ENCODE peak calls at places on chromosome 10, in nine cellular contexts. One of them, this sample, is unnamed.

GRCh38 chr10:114523876-114524275 is 119.6 kb upstream of the AFAP1L2 start:
- DNase-seq in upper lobe of right lung: no peak
- DNase-seq in stomach: no peak
- DNase-seq in adrenal gland: no peak
- DNase-seq in ovary: no peak
- DNase-seq in foreskin fibroblast: no peak
- DNase-seq in fibroblast of pulmonary artery: no peak
- DNase-seq in type B pancreatic cell: no peak
- DNase-seq in IMR-90: no peak
- DNase-seq in this sample: no peak

GRCh38 chr10:30758341-30758740 is 128.8 kb upstream of the LYZL2 start:
- DNase-seq in upper lobe of right lung: no peak
- DNase-seq in stomach: no peak
- DNase-seq in adrenal gland: no peak
- DNase-seq in ovary: no peak
- DNase-seq in foreskin fibroblast: no peak
- DNase-seq in fibroblast of pulmonary artery: no peak
- DNase-seq in type B pancreatic cell: no peak
- DNase-seq in IMR-90: peak; percentile 43
- DNase-seq in this sample: no peak

GRCh38 chr10:125222515-125222914 is 62.2 kb upstream of the CTBP2 start:
- DNase-seq in upper lobe of right lung: no peak
- DNase-seq in stomach: no peak
- DNase-seq in adrenal gland: no peak
- DNase-seq in ovary: no peak
- DNase-seq in foreskin fibroblast: no peak
- DNase-seq in fibroblast of pulmonary artery: no peak
- DNase-seq in type B pancreatic cell: no peak
- DNase-seq in IMR-90: no peak
- DNase-seq in this sample: no peak

GRCh38 chr10:3118621-3119020 is 51.3 kb downstream of the PFKP start:
- DNase-seq in upper lobe of right lung: no peak
- DNase-seq in stomach: no peak
- DNase-seq in adrenal gland: no peak
- DNase-seq in ovary: no peak
- DNase-seq in foreskin fibroblast: no peak
- DNase-seq in fibroblast of pulmonary artery: no peak
- DNase-seq in type B pancreatic cell: no peak
- DNase-seq in IMR-90: no peak
- DNase-seq in this sample: no peak

GRCh38 chr10:1347962-1348772 is 292.0 kb downstream of the WDR37 start:
- DNase-seq in upper lobe of right lung: no peak
- DNase-seq in stomach: no peak
- DNase-seq in adrenal gland: no peak
- DNase-seq in ovary: no peak
- DNase-seq in foreskin fibroblast: no peak
- DNase-seq in fibroblast of pulmonary artery: no peak
- DNase-seq in type B pancreatic cell: no peak
- DNase-seq in IMR-90: no peak
- DNase-seq in this sample: no peak

GRCh38 chr10:103504181-103504783 is 10.8 kb downstream of the NEURL1 start:
- DNase-seq in upper lobe of right lung: peak; percentile 46
- DNase-seq in stomach: peak; percentile 34
- DNase-seq in adrenal gland: peak; percentile 64
- DNase-seq in ovary: peak; percentile 76
- DNase-seq in foreskin fibroblast: peak; percentile 53
- DNase-seq in fibroblast of pulmonary artery: peak; percentile 96
- DNase-seq in type B pancreatic cell: no peak
- DNase-seq in IMR-90: peak; percentile 94
- DNase-seq in this sample: no peak

GRCh38 chr10:55867848-55868247 is 493.2 kb downstream of the ZWINT start:
- DNase-seq in upper lobe of right lung: no peak
- DNase-seq in stomach: no peak
- DNase-seq in adrenal gland: no peak
- DNase-seq in ovary: no peak
- DNase-seq in foreskin fibroblast: no peak
- DNase-seq in fibroblast of pulmonary artery: no peak
- DNase-seq in type B pancreatic cell: no peak
- DNase-seq in IMR-90: no peak
- DNase-seq in this sample: no peak

GRCh38 chr10:7054915-7055314 is 355.9 kb downstream of the SFMBT2 start:
- DNase-seq in upper lobe of right lung: no peak
- DNase-seq in stomach: no peak
- DNase-seq in adrenal gland: peak; percentile 11
- DNase-seq in ovary: no peak
- DNase-seq in foreskin fibroblast: no peak
- DNase-seq in fibroblast of pulmonary artery: peak; percentile 14
- DNase-seq in type B pancreatic cell: no peak
- DNase-seq in IMR-90: peak; percentile 24
- DNase-seq in this sample: no peak

GRCh38 chr10:19819419-19820033 is 3.3 kb downstream of the PLXDC2 start:
- DNase-seq in upper lobe of right lung: no peak
- DNase-seq in stomach: no peak
- DNase-seq in adrenal gland: peak; percentile 72
- DNase-seq in ovary: no peak
- DNase-seq in foreskin fibroblast: peak; percentile 12
- DNase-seq in fibroblast of pulmonary artery: peak; percentile 76
- DNase-seq in type B pancreatic cell: no peak
- DNase-seq in IMR-90: peak; percentile 43
- DNase-seq in this sample: no peak

GRCh38 chr10:22335204-22335956 is 9.9 kb upstream of the SPAG6 start:
- DNase-seq in upper lobe of right lung: peak; percentile 76
- DNase-seq in stomach: peak; percentile 53
- DNase-seq in adrenal gland: peak; percentile 62
- DNase-seq in ovary: peak; percentile 55
- DNase-seq in foreskin fibroblast: peak; percentile 54
- DNase-seq in fibroblast of pulmonary artery: peak; percentile 70
- DNase-seq in type B pancreatic cell: no peak
- DNase-seq in IMR-90: peak; percentile 52
- DNase-seq in this sample: no peak

GRCh38 chr10:20885678-20886077 is 11.4 kb downstream of the NEBL start:
- DNase-seq in upper lobe of right lung: no peak
- DNase-seq in stomach: no peak
- DNase-seq in adrenal gland: no peak
- DNase-seq in ovary: no peak
- DNase-seq in foreskin fibroblast: no peak
- DNase-seq in fibroblast of pulmonary artery: peak; percentile 24
- DNase-seq in type B pancreatic cell: no peak
- DNase-seq in IMR-90: no peak
- DNase-seq in this sample: no peak

GRCh38 chr10:63702107-63702506 is 180.9 kb downstream of the REEP3 start:
- DNase-seq in upper lobe of right lung: no peak
- DNase-seq in stomach: no peak
- DNase-seq in adrenal gland: no peak
- DNase-seq in ovary: no peak
- DNase-seq in foreskin fibroblast: no peak
- DNase-seq in fibroblast of pulmonary artery: no peak
- DNase-seq in type B pancreatic cell: no peak
- DNase-seq in IMR-90: no peak
- DNase-seq in this sample: no peak

GRCh38 chr10:88150338-88150737 is 286.9 kb downstream of the PTEN start:
- DNase-seq in upper lobe of right lung: no peak
- DNase-seq in stomach: no peak
- DNase-seq in adrenal gland: peak; percentile 32
- DNase-seq in ovary: no peak
- DNase-seq in foreskin fibroblast: peak; percentile 81
- DNase-seq in fibroblast of pulmonary artery: peak; percentile 68
- DNase-seq in type B pancreatic cell: no peak
- DNase-seq in IMR-90: peak; percentile 72
- DNase-seq in this sample: no peak

GRCh38 chr10:1120146-1120695 is 64.0 kb downstream of the WDR37 start:
- DNase-seq in upper lobe of right lung: no peak
- DNase-seq in stomach: no peak
- DNase-seq in adrenal gland: no peak
- DNase-seq in ovary: no peak
- DNase-seq in foreskin fibroblast: no peak
- DNase-seq in fibroblast of pulmonary artery: no peak
- DNase-seq in type B pancreatic cell: no peak
- DNase-seq in IMR-90: no peak
- DNase-seq in this sample: peak; percentile 36

GRCh38 chr10:91702586-91703088 is 69.8 kb upstream of the PPP1R3C start:
- DNase-seq in upper lobe of right lung: no peak
- DNase-seq in stomach: no peak
- DNase-seq in adrenal gland: no peak
- DNase-seq in ovary: no peak
- DNase-seq in foreskin fibroblast: no peak
- DNase-seq in fibroblast of pulmonary artery: no peak
- DNase-seq in type B pancreatic cell: no peak
- DNase-seq in IMR-90: no peak
- DNase-seq in this sample: no peak

GRCh38 chr10:60661627-60662026 is 116.7 kb upstream of the CDK1 start:
- DNase-seq in upper lobe of right lung: no peak
- DNase-seq in stomach: no peak
- DNase-seq in adrenal gland: no peak
- DNase-seq in ovary: no peak
- DNase-seq in foreskin fibroblast: peak; percentile 41
- DNase-seq in fibroblast of pulmonary artery: peak; percentile 50
- DNase-seq in type B pancreatic cell: no peak
- DNase-seq in IMR-90: peak; percentile 60
- DNase-seq in this sample: no peak

GRCh38 chr10:81603106-81603620 is 271.8 kb upstream of the NRG3 start:
- DNase-seq in upper lobe of right lung: no peak
- DNase-seq in stomach: no peak
- DNase-seq in adrenal gland: no peak
- DNase-seq in ovary: no peak
- DNase-seq in foreskin fibroblast: no peak
- DNase-seq in fibroblast of pulmonary artery: no peak
- DNase-seq in type B pancreatic cell: no peak
- DNase-seq in IMR-90: no peak
- DNase-seq in this sample: no peak

GRCh38 chr10:78438094-78438906 is 404.6 kb downstream of the RPS24 start:
- DNase-seq in upper lobe of right lung: no peak
- DNase-seq in stomach: no peak
- DNase-seq in adrenal gland: no peak
- DNase-seq in ovary: no peak
- DNase-seq in foreskin fibroblast: no peak
- DNase-seq in fibroblast of pulmonary artery: no peak
- DNase-seq in type B pancreatic cell: no peak
- DNase-seq in IMR-90: no peak
- DNase-seq in this sample: no peak
- TF ChIP-seq CTCF in upper lobe of right lung: no peak
- TF ChIP-seq CTCF in stomach: no peak
- TF ChIP-seq CTCF in adrenal gland: no peak
- TF ChIP-seq CTCF in ovary: no peak
- TF ChIP-seq CTCF in foreskin fibroblast: no peak
- TF ChIP-seq CTCF in fibroblast of pulmonary artery: peak; percentile 1
- TF ChIP-seq CTCF in type B pancreatic cell: no peak
- TF ChIP-seq CTCF in IMR-90: no peak
- TF ChIP-seq CTCF in this sample: peak; percentile 8

DNA sequence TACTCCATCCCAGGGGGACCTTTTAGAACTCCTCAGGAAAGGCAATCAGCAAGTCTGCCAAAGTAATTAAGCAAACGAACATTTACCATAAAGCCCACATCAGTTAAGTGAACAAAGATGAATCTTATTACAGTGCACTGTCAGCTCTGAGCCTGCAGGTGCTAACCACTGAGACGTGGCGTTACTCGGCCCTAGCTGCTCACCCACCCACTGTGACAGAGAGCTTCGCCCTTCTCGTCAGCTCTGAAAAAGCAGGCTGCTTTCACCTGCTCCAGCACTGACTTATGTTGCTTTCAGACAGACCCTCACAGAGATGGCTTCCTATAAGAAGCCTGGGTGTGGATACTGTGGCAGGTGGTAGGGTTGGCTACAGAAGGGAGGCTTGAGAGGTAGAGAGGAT is 57.7 kb upstream of the KCNIP2 start:
- DNase-seq in upper lobe of right lung: no peak
- DNase-seq in stomach: no peak
- DNase-seq in adrenal gland: no peak
- DNase-seq in ovary: no peak
- DNase-seq in foreskin fibroblast: no peak
- DNase-seq in fibroblast of pulmonary artery: no peak
- DNase-seq in type B pancreatic cell: no peak
- DNase-seq in IMR-90: no peak
- DNase-seq in this sample: no peak
- TF ChIP-seq CTCF in upper lobe of right lung: no peak
- TF ChIP-seq CTCF in stomach: no peak
- TF ChIP-seq CTCF in adrenal gland: no peak
- TF ChIP-seq CTCF in ovary: no peak
- TF ChIP-seq CTCF in foreskin fibroblast: no peak
- TF ChIP-seq CTCF in fibroblast of pulmonary artery: no peak
- TF ChIP-seq CTCF in type B pancreatic cell: no peak
- TF ChIP-seq CTCF in IMR-90: no peak
- TF ChIP-seq CTCF in this sample: no peak

DNA sequence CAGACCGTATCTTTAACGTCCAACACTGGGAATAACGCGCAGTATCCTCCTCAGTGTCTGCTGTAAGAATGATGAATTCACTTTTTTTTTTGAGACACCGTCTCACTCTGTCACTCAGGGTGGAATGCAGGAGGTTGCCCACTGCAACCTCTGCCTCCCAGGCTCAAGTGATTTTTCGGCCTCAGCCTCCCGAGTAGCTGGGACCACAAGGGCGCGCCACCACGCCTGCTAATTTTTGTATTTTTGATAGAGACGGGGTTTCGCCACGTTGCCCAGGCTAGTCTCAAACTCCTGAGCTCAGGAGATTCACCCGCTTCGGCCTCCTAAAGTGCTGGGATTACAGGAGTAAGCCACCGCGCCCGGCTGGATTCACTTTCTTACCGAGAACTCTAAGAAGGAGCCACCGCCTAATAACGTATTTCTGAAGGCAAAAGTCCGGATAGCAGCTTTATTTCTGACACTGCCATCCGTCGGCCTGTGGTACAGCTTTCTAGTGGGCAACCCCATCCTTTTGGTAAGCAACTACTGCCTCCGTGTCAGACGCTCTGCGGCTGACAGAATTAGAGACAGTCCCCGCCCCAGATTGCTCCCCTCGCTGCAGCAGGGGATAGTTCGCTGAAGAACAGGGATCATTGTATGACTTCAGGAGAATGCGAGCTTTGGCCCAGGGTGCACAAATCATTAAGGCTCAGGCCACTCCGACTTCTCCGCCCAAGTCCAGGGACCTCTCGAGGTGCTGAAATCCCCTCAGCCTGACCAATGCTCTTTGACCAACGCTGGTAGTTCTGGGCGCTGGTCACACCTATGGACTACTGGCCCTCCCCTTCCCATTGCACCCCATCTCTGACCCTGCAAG is 649 bp downstream of the POLR3A start:
- DNase-seq in upper lobe of right lung: no peak
- DNase-seq in stomach: no peak
- DNase-seq in adrenal gland: peak; percentile 67
- DNase-seq in ovary: no peak
- DNase-seq in foreskin fibroblast: no peak
- DNase-seq in fibroblast of pulmonary artery: peak; percentile 50
- DNase-seq in type B pancreatic cell: no peak
- DNase-seq in IMR-90: peak; percentile 57
- DNase-seq in this sample: no peak
- TF ChIP-seq CTCF in upper lobe of right lung: no peak
- TF ChIP-seq CTCF in stomach: no peak
- TF ChIP-seq CTCF in adrenal gland: no peak
- TF ChIP-seq CTCF in ovary: no peak
- TF ChIP-seq CTCF in foreskin fibroblast: no peak
- TF ChIP-seq CTCF in fibroblast of pulmonary artery: no peak
- TF ChIP-seq CTCF in type B pancreatic cell: no peak
- TF ChIP-seq CTCF in IMR-90: no peak
- TF ChIP-seq CTCF in this sample: no peak

DNA sequence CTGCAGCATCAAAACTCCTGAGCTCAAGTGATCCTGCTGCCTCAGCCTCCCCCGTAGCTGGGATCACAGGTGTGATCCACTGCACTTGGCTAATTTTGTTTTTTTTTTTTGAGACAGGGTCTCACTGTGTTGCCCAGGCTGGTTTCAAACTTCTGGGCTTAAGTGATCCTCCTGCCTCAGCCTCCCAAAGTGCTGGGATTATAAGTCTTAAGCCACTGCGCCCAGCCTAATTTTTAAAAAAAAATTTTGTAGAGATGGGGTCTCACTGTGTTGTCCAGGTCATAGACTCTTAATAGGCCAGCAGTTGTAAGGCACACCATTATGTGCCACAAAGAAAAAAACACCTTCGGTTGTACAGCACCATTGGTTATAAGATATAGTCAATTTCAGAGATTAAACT is 122.4 kb downstream of the MAPK8 start:
- DNase-seq in upper lobe of right lung: no peak
- DNase-seq in stomach: no peak
- DNase-seq in adrenal gland: no peak
- DNase-seq in ovary: no peak
- DNase-seq in foreskin fibroblast: no peak
- DNase-seq in fibroblast of pulmonary artery: no peak
- DNase-seq in type B pancreatic cell: no peak
- DNase-seq in IMR-90: no peak
- DNase-seq in this sample: no peak
- TF ChIP-seq CTCF in upper lobe of right lung: no peak
- TF ChIP-seq CTCF in stomach: no peak
- TF ChIP-seq CTCF in adrenal gland: no peak
- TF ChIP-seq CTCF in ovary: no peak
- TF ChIP-seq CTCF in foreskin fibroblast: no peak
- TF ChIP-seq CTCF in fibroblast of pulmonary artery: no peak
- TF ChIP-seq CTCF in type B pancreatic cell: no peak
- TF ChIP-seq CTCF in IMR-90: no peak
- TF ChIP-seq CTCF in this sample: no peak